ENCODE peak calls at places on chromosomes 12 and 14, in nine cellular contexts. One of them, this sample, is unnamed.

GRCh38 chr12:63897931-63898330 is 53.4 kb downstream of the SRGAP1 start:
- DNase-seq in RWPE2: no peak
- DNase-seq in adrenal gland: no peak
- DNase-seq in endothelial cell of umbilical vein: peak; percentile 92
- DNase-seq in PC-3: no peak
- DNase-seq in tibial artery: no peak
- DNase-seq in body of pancreas: peak; percentile 36
- DNase-seq in ovary: no peak
- DNase-seq in mesendoderm: peak; percentile 91
- DNase-seq in this sample: no peak

GRCh38 chr14:78959674-78960264 is 789.6 kb downstream of the NRXN3 start:
- DNase-seq in RWPE2: peak; percentile 68
- DNase-seq in ovary: peak; percentile 65
- DNase-seq in endothelial cell of umbilical vein: peak; percentile 74
- DNase-seq in adrenal gland: peak; percentile 82
- DNase-seq in mesendoderm: peak; percentile 71
- DNase-seq in body of pancreas: peak; percentile 80
- DNase-seq in tibial artery: peak; percentile 73
- DNase-seq in PC-3: peak; percentile 78
- DNase-seq in this sample: peak; percentile 29

GRCh38 chr12:47190905-47191304 is 111.1 kb upstream of the AMIGO2 start:
- DNase-seq in adrenal gland: no peak
- DNase-seq in tibial artery: no peak
- DNase-seq in RWPE2: no peak
- DNase-seq in endothelial cell of umbilical vein: no peak
- DNase-seq in PC-3: no peak
- DNase-seq in body of pancreas: no peak
- DNase-seq in ovary: no peak
- DNase-seq in mesendoderm: no peak
- DNase-seq in this sample: no peak

GRCh38 chr12:105229446-105229845 is 6.5 kb downstream of the APPL2 start:
- DNase-seq in mesendoderm: peak; percentile 18
- DNase-seq in ovary: no peak
- DNase-seq in PC-3: no peak
- DNase-seq in body of pancreas: no peak
- DNase-seq in adrenal gland: no peak
- DNase-seq in tibial artery: no peak
- DNase-seq in endothelial cell of umbilical vein: no peak
- DNase-seq in RWPE2: no peak
- DNase-seq in this sample: no peak

GRCh38 chr14:61489002-61489401 is 167.6 kb downstream of the PRKCH start:
- DNase-seq in PC-3: no peak
- DNase-seq in ovary: no peak
- DNase-seq in RWPE2: no peak
- DNase-seq in mesendoderm: no peak
- DNase-seq in tibial artery: no peak
- DNase-seq in adrenal gland: no peak
- DNase-seq in body of pancreas: no peak
- DNase-seq in endothelial cell of umbilical vein: no peak
- DNase-seq in this sample: no peak

GRCh38 chr12:47818701-47819543 is 781 bp downstream of the HDAC7 start:
- DNase-seq in RWPE2: no peak
- DNase-seq in ovary: peak; percentile 83
- DNase-seq in endothelial cell of umbilical vein: peak; percentile 23
- DNase-seq in tibial artery: peak; percentile 63
- DNase-seq in adrenal gland: peak; percentile 65
- DNase-seq in mesendoderm: peak; percentile 67
- DNase-seq in body of pancreas: peak; percentile 52
- DNase-seq in PC-3: no peak
- DNase-seq in this sample: peak; percentile 83

GRCh38 chr14:63852817-63853730 is at the start of gene SYNE2:
- DNase-seq in ovary: peak; percentile 90
- DNase-seq in RWPE2: peak; percentile 78
- DNase-seq in tibial artery: peak; percentile 66
- DNase-seq in PC-3: peak; percentile 82
- DNase-seq in body of pancreas: peak; percentile 87
- DNase-seq in mesendoderm: peak; percentile 88
- DNase-seq in adrenal gland: peak; percentile 77
- DNase-seq in endothelial cell of umbilical vein: peak; percentile 78
- DNase-seq in this sample: peak; percentile 72

GRCh38 chr14:104753528-104754212 is 723 bp downstream of the SIVA1 start:
- DNase-seq in ovary: no peak
- DNase-seq in RWPE2: no peak
- DNase-seq in endothelial cell of umbilical vein: peak; percentile 17
- DNase-seq in adrenal gland: no peak
- DNase-seq in body of pancreas: peak; percentile 37
- DNase-seq in mesendoderm: no peak
- DNase-seq in tibial artery: no peak
- DNase-seq in PC-3: peak; percentile 23
- DNase-seq in this sample: peak; percentile 66

GRCh38 chr12:66647034-66647691 is 31.7 kb downstream of the GRIP1 start:
- DNase-seq in adrenal gland: no peak
- DNase-seq in endothelial cell of umbilical vein: no peak
- DNase-seq in PC-3: peak; percentile 93
- DNase-seq in tibial artery: no peak
- DNase-seq in mesendoderm: no peak
- DNase-seq in RWPE2: peak; percentile 75
- DNase-seq in ovary: no peak
- DNase-seq in body of pancreas: no peak
- DNase-seq in this sample: no peak

GRCh38 chr14:100473249-100473648 is 114.0 kb downstream of the BEGAIN start:
- DNase-seq in RWPE2: no peak
- DNase-seq in tibial artery: no peak
- DNase-seq in PC-3: no peak
- DNase-seq in body of pancreas: no peak
- DNase-seq in mesendoderm: no peak
- DNase-seq in ovary: no peak
- DNase-seq in endothelial cell of umbilical vein: no peak
- DNase-seq in adrenal gland: no peak
- DNase-seq in this sample: no peak

GRCh38 chr12:113766880-113767878 is 198.9 kb downstream of the RBM19 start:
- DNase-seq in PC-3: peak; percentile 91
- DNase-seq in endothelial cell of umbilical vein: no peak
- DNase-seq in mesendoderm: peak; percentile 91
- DNase-seq in tibial artery: no peak
- DNase-seq in adrenal gland: no peak
- DNase-seq in body of pancreas: no peak
- DNase-seq in RWPE2: no peak
- DNase-seq in ovary: no peak
- DNase-seq in this sample: no peak

GRCh38 chr12:111434680-111435338 is 29.1 kb downstream of the SH2B3 start:
- DNase-seq in body of pancreas: peak; percentile 68
- DNase-seq in RWPE2: no peak
- DNase-seq in endothelial cell of umbilical vein: peak; percentile 83
- DNase-seq in tibial artery: peak; percentile 62
- DNase-seq in mesendoderm: no peak
- DNase-seq in PC-3: no peak
- DNase-seq in adrenal gland: peak; percentile 76
- DNase-seq in ovary: peak; percentile 85
- DNase-seq in this sample: peak; percentile 90

GRCh38 chr12:1204581-1205121 is 213.6 kb downstream of the ERC1 start:
- DNase-seq in body of pancreas: no peak
- DNase-seq in ovary: no peak
- DNase-seq in mesendoderm: no peak
- DNase-seq in endothelial cell of umbilical vein: peak; percentile 74
- DNase-seq in adrenal gland: no peak
- DNase-seq in tibial artery: no peak
- DNase-seq in PC-3: no peak
- DNase-seq in RWPE2: no peak
- DNase-seq in this sample: no peak

GRCh38 chr12:131894981-131895639 is 688 bp downstream of the ULK1 start:
- DNase-seq in tibial artery: no peak
- DNase-seq in endothelial cell of umbilical vein: peak; percentile 8
- DNase-seq in RWPE2: no peak
- DNase-seq in mesendoderm: no peak
- DNase-seq in adrenal gland: peak; percentile 52
- DNase-seq in PC-3: no peak
- DNase-seq in ovary: peak; percentile 65
- DNase-seq in body of pancreas: peak; percentile 21
- DNase-seq in this sample: peak; percentile 18

GRCh38 chr14:83217492-83217891 is 1683.8 kb upstream of the SEL1L start:
- DNase-seq in mesendoderm: no peak
- DNase-seq in tibial artery: peak; percentile 82
- DNase-seq in endothelial cell of umbilical vein: no peak
- DNase-seq in PC-3: peak; percentile 7
- DNase-seq in ovary: no peak
- DNase-seq in RWPE2: no peak
- DNase-seq in adrenal gland: no peak
- DNase-seq in body of pancreas: no peak
- DNase-seq in this sample: no peak

GRCh38 chr12:68495666-68496065 is 115.0 kb upstream of the RAP1B start:
- DNase-seq in endothelial cell of umbilical vein: peak; percentile 73
- DNase-seq in adrenal gland: no peak
- DNase-seq in body of pancreas: no peak
- DNase-seq in ovary: no peak
- DNase-seq in PC-3: no peak
- DNase-seq in mesendoderm: no peak
- DNase-seq in RWPE2: no peak
- DNase-seq in tibial artery: no peak
- DNase-seq in this sample: no peak

GRCh38 chr12:54258286-54258685 is 21.6 kb downstream of the CBX5 start:
- DNase-seq in endothelial cell of umbilical vein: no peak
- DNase-seq in PC-3: no peak
- DNase-seq in mesendoderm: peak; percentile 77
- DNase-seq in adrenal gland: no peak
- DNase-seq in RWPE2: no peak
- DNase-seq in ovary: no peak
- DNase-seq in body of pancreas: no peak
- DNase-seq in tibial artery: no peak
- DNase-seq in this sample: no peak

GRCh38 chr12:59446156-59446555 is 149.7 kb upstream of the SLC16A7 start:
- DNase-seq in body of pancreas: no peak
- DNase-seq in endothelial cell of umbilical vein: no peak
- DNase-seq in mesendoderm: peak; percentile 14
- DNase-seq in PC-3: no peak
- DNase-seq in adrenal gland: no peak
- DNase-seq in RWPE2: no peak
- DNase-seq in tibial artery: no peak
- DNase-seq in ovary: no peak
- DNase-seq in this sample: no peak

GRCh38 chr12:98137278-98137677 is 378.1 kb upstream of the TMPO start:
- DNase-seq in PC-3: no peak
- DNase-seq in tibial artery: no peak
- DNase-seq in ovary: no peak
- DNase-seq in body of pancreas: no peak
- DNase-seq in adrenal gland: no peak
- DNase-seq in endothelial cell of umbilical vein: no peak
- DNase-seq in RWPE2: no peak
- DNase-seq in mesendoderm: no peak
- DNase-seq in this sample: no peak
- H3K27ac ChIP-seq in PC-3: no peak overlapping the region
- H3K27ac ChIP-seq in tibial artery: no peak overlapping the region
- H3K27ac ChIP-seq in ovary: no peak overlapping the region
- H3K27ac ChIP-seq in body of pancreas: no peak overlapping the region
- H3K27ac ChIP-seq in adrenal gland: no peak overlapping the region
- H3K27ac ChIP-seq in endothelial cell of umbilical vein: no peak overlapping the region
- H3K27ac ChIP-seq in RWPE2: no peak overlapping the region
- H3K27ac ChIP-seq in mesendoderm: no peak overlapping the region
- H3K27ac ChIP-seq in this sample: no peak overlapping the region

GRCh38 chr12:120247621-120248030 is 17.9 kb downstream of the PXN start:
- DNase-seq in adrenal gland: no peak
- DNase-seq in ovary: no peak
- DNase-seq in body of pancreas: no peak
- DNase-seq in RWPE2: no peak
- DNase-seq in tibial artery: no peak
- DNase-seq in mesendoderm: no peak
- DNase-seq in endothelial cell of umbilical vein: no peak
- DNase-seq in PC-3: peak; percentile 61
- DNase-seq in this sample: no peak

GRCh38 chr12:120242971-120243699 is 22.4 kb downstream of the PXN start:
- DNase-seq in endothelial cell of umbilical vein: no peak
- DNase-seq in adrenal gland: no peak
- DNase-seq in RWPE2: no peak
- DNase-seq in PC-3: no peak
- DNase-seq in ovary: no peak
- DNase-seq in body of pancreas: no peak
- DNase-seq in tibial artery: no peak
- DNase-seq in mesendoderm: no peak
- DNase-seq in this sample: no peak

GRCh38 chr12:120249875-120250795 is 15.4 kb downstream of the PXN start:
- DNase-seq in ovary: no peak
- DNase-seq in endothelial cell of umbilical vein: peak; percentile 53
- DNase-seq in tibial artery: peak; percentile 85
- DNase-seq in PC-3: no peak
- DNase-seq in mesendoderm: no peak
- DNase-seq in RWPE2: no peak
- DNase-seq in body of pancreas: peak; percentile 49
- DNase-seq in adrenal gland: peak; percentile 51
- DNase-seq in this sample: peak; percentile 51

GRCh38 chr12:120249266-120249874 is 16.2 kb downstream of the PXN start:
- DNase-seq in tibial artery: no peak
- DNase-seq in PC-3: no peak
- DNase-seq in mesendoderm: no peak
- DNase-seq in RWPE2: no peak
- DNase-seq in ovary: no peak
- DNase-seq in endothelial cell of umbilical vein: peak; percentile 14
- DNase-seq in body of pancreas: no peak
- DNase-seq in adrenal gland: peak; percentile 48
- DNase-seq in this sample: no peak

DNA sequence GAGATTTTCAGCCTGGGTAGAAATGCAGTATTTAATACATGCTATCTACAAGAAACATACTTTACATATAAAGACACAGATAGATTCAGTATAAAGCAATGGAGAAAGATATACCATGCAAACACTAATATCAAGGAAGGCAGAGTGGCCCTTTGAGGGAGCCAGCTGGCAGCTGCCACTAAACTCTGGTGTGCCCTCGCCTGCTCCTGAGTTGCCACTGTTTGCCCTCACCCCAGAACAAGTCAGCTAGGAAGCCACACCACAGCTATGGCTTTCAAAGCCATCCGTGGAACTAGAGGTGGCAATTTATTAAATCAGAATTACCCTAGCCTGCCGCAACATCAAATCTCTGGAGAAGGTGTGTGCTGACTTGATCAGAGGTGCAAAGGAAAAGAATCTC is 18.3 kb downstream of the PXN start:
- DNase-seq in mesendoderm: no peak
- DNase-seq in ovary: no peak
- DNase-seq in RWPE2: no peak
- DNase-seq in adrenal gland: no peak
- DNase-seq in endothelial cell of umbilical vein: peak; percentile 17
- DNase-seq in PC-3: no peak
- DNase-seq in body of pancreas: peak; percentile 56
- DNase-seq in tibial artery: no peak
- DNase-seq in this sample: no peak
- H3K27ac ChIP-seq in mesendoderm: no peak overlapping the region
- H3K27ac ChIP-seq in ovary: no peak overlapping the region
- H3K27ac ChIP-seq in RWPE2: peak overlapping the region; percentile 100
- H3K27ac ChIP-seq in adrenal gland: peak overlapping the region; percentile 90
- H3K27ac ChIP-seq in endothelial cell of umbilical vein: peak overlapping the region; percentile 79
- H3K27ac ChIP-seq in PC-3: peak overlapping the region; percentile 36
- H3K27ac ChIP-seq in body of pancreas: no peak overlapping the region
- H3K27ac ChIP-seq in tibial artery: no peak overlapping the region
- H3K27ac ChIP-seq in this sample: no peak overlapping the region

GRCh38 chr14:89723930-89724915 is 230.3 kb downstream of the EFCAB11 start:
- DNase-seq in PC-3: no peak
- DNase-seq in adrenal gland: no peak
- DNase-seq in tibial artery: no peak
- DNase-seq in endothelial cell of umbilical vein: no peak
- DNase-seq in body of pancreas: no peak
- DNase-seq in ovary: no peak
- DNase-seq in mesendoderm: peak; percentile 10
- DNase-seq in RWPE2: no peak
- DNase-seq in this sample: no peak
- H3K27ac ChIP-seq in PC-3: no peak overlapping the region
- H3K27ac ChIP-seq in adrenal gland: no peak overlapping the region
- H3K27ac ChIP-seq in tibial artery: no peak overlapping the region
- H3K27ac ChIP-seq in endothelial cell of umbilical vein: no peak overlapping the region
- H3K27ac ChIP-seq in body of pancreas: no peak overlapping the region
- H3K27ac ChIP-seq in ovary: no peak overlapping the region
- H3K27ac ChIP-seq in mesendoderm: no peak overlapping the region
- H3K27ac ChIP-seq in RWPE2: no peak overlapping the region
- H3K27ac ChIP-seq in this sample: no peak overlapping the region

GRCh38 chr14:95683793-95684192 is 2.4 kb upstream of the TCL1B start:
- DNase-seq in adrenal gland: peak; percentile 69
- DNase-seq in endothelial cell of umbilical vein: no peak
- DNase-seq in body of pancreas: peak; percentile 62
- DNase-seq in ovary: no peak
- DNase-seq in tibial artery: no peak
- DNase-seq in mesendoderm: peak; percentile 82
- DNase-seq in RWPE2: no peak
- DNase-seq in PC-3: peak; percentile 23
- DNase-seq in this sample: peak; percentile 52
- H3K27ac ChIP-seq in adrenal gland: no peak overlapping the region
- H3K27ac ChIP-seq in endothelial cell of umbilical vein: no peak overlapping the region
- H3K27ac ChIP-seq in body of pancreas: no peak overlapping the region
- H3K27ac ChIP-seq in ovary: no peak overlapping the region
- H3K27ac ChIP-seq in tibial artery: no peak overlapping the region
- H3K27ac ChIP-seq in mesendoderm: no peak overlapping the region
- H3K27ac ChIP-seq in RWPE2: no peak overlapping the region
- H3K27ac ChIP-seq in PC-3: no peak overlapping the region
- H3K27ac ChIP-seq in this sample: no peak overlapping the region

This sample was measured in Peyer's patch.